ENCODE peak calls at places on chromosomes 4 and X, in five cellular contexts. F, S, O, T and L are unnamed samples.

GRCh38 chr4:70788733-70789132 is 51.0 kb downstream of the GRSF1 start:
- DNase-seq in O (no peak), S (no peak), F (no peak), T (no peak), L (no peak)

GRCh38 chrX:2710041-2710471 is 19.0 kb downstream of the CD99 start:
- DNase-seq in O (no peak), T (no peak), S (no peak), F (peak; percentile 51), L (no peak)

GRCh38 chr4:27048350-27049100 is 187.9 kb downstream of the STIM2 start:
- DNase-seq in O (peak; percentile 46), T (no peak), F (peak; percentile 21), S (no peak), L (peak; percentile 31)

GRCh38 chrX:24081661-24082154 is 27.0 kb downstream of the EIF2S3 start:
- DNase-seq in F (peak; percentile 50), T (no peak), O (peak; percentile 51), S (peak; percentile 44), L (no peak)

GRCh38 chrX:24468245-24468644 is 3.2 kb downstream of the PDK3 start:
- DNase-seq in T (no peak), O (no peak), F (no peak), S (no peak), L (no peak)

GRCh38 chr4:56307423-56307822 is 79.9 kb downstream of the AASDH start:
- DNase-seq in F (peak; percentile 29), T (no peak), O (no peak), S (no peak), L (no peak)

GRCh38 chr4:132642196-132642817 is 506.8 kb upstream of the PCDH10 start:
- DNase-seq in O (peak; percentile 46), S (peak; percentile 20), F (peak; percentile 48), T (peak; percentile 3), L (peak; percentile 21)

GRCh38 chrX:14015941-14016340 is 13.8 kb downstream of the GEMIN8 start:
- DNase-seq in O (no peak), T (no peak), S (no peak), F (no peak), L (no peak)

GRCh38 chr4:172865531-172866127 is 303.0 kb upstream of the GALNT7 start:
- DNase-seq in F (no peak), O (no peak), S (no peak), T (no peak), L (no peak)

GRCh38 chr4:153781717-153782416 is 7.0 kb downstream of the SFRP2 start:
- DNase-seq in T (no peak), F (no peak), S (no peak), O (no peak), L (no peak)

GRCh38 chr4:187480146-187481145 is 515.1 kb upstream of the ZFP42 start:
- DNase-seq in T (no peak), F (no peak), S (no peak), O (no peak), L (no peak)

GRCh38 chrX:107565005-107565404 is 63.3 kb upstream of the PRPS1 start:
- DNase-seq in O (no peak), F (no peak), T (no peak), S (no peak), L (no peak)

GRCh38 chr4:5711479-5712184 is 631 bp downstream of the EVC start:
- DNase-seq in O (no peak), F (no peak), S (peak; percentile 15), T (no peak), L (no peak)

GRCh38 chr4:26762650-26763049 is 98.0 kb upstream of the STIM2 start:
- DNase-seq in O (no peak), S (no peak), F (no peak), T (no peak), L (no peak)

GRCh38 chrX:2342878-2343277 is 157.9 kb downstream of the DHRSX start:
- DNase-seq in O (no peak), F (no peak), T (no peak), S (no peak), L (no peak)

GRCh38 chrX:4708970-4709760 is 995.7 kb upstream of the PRKX start:
- DNase-seq in O (no peak), F (no peak), T (no peak), S (no peak), L (no peak)

GRCh38 chr4:171118091-171118490 is 695.1 kb upstream of the GALNTL6 start:
- DNase-seq in O (no peak), T (no peak), S (no peak), F (no peak), L (no peak)

GRCh38 chr4:68324509-68325262 is 25.2 kb downstream of the YTHDC1 start:
- DNase-seq in T (no peak), O (no peak), F (no peak), S (no peak), L (no peak)

GRCh38 chr4:142475663-142476062 is 370.4 kb downstream of the INPP4B start:
- DNase-seq in T (no peak), O (no peak), S (no peak), F (no peak), L (no peak)

GRCh38 chr4:181189751-181190150 is 1053.5 kb upstream of the TENM3 start:
- DNase-seq in O (no peak), T (no peak), F (no peak), S (no peak), L (no peak)

GRCh38 chrX:119226431-119226830 is 9.7 kb upstream of the PGRMC1 start:
- DNase-seq in O (no peak), T (no peak), S (no peak), F (no peak), L (no peak)

GRCh38 chr4:151035321-151035720 is 20.2 kb upstream of the LRBA start:
- DNase-seq in S (peak; percentile 41), F (no peak), O (no peak), T (no peak), L (no peak)

GRCh38 chr4:112706840-112707207 is 69.9 kb downstream of the LARP7 start:
- DNase-seq in S (no peak), T (no peak), F (no peak), O (no peak), L (no peak)

GRCh38 chrX:148228521-148228920 is 247.4 kb downstream of the FMR1NB start:
- DNase-seq in O (no peak), F (no peak), S (no peak), T (no peak), L (no peak)

GRCh38 chr4:54229631-54230478 is 762 bp downstream of the PDGFRA start:
- DNase-seq in T (no peak), O (peak; percentile 52), F (no peak), S (no peak), L (no peak)

GRCh38 chr4:165326831-165327210 is 648 bp upstream of the MSMO1 start:
- DNase-seq in O (peak; percentile 41), F (no peak), S (peak; percentile 57), T (no peak), L (peak; percentile 64)

GRCh38 chr4:98639108-98639507 is 19.3 kb downstream of the TSPAN5 start:
- DNase-seq in S (no peak), F (no peak), T (no peak), O (no peak), L (no peak)

GRCh38 chr4:116132946-116133345 is 952.4 kb downstream of the TRAM1L1 start:
- DNase-seq in O (no peak), F (no peak), S (no peak), T (no peak), L (no peak)
- TF ChIP-seq ZBTB33 in O (no peak), F (no peak), S (no peak), T (no peak), L (no peak)

GRCh38 chr4:40627540-40627939 is 2.1 kb downstream of the RBM47 start:
- DNase-seq in T (no peak), F (no peak), O (no peak), S (no peak), L (no peak)

GRCh38 chr4:40623707-40624106 is 6.0 kb downstream of the RBM47 start:
- DNase-seq in T (no peak), F (no peak), S (no peak), O (no peak), L (no peak)

GRCh38 chr4:40628888-40629287 is 776 bp downstream of the RBM47 start:
- DNase-seq in S (no peak), F (no peak), T (no peak), O (no peak), L (no peak)

GRCh38 chr4:40629401-40630334 is at the start of gene RBM47:
- DNase-seq in S (no peak), T (no peak), O (peak; percentile 80), F (peak; percentile 50), L (peak; percentile 8)

GRCh38 chr4:40626183-40626990 is 3.3 kb downstream of the RBM47 start:
- DNase-seq in T (no peak), S (no peak), O (no peak), F (no peak), L (no peak)
- TF ChIP-seq ZBTB33 in T (no peak), S (no peak), O (no peak), F (no peak), L (no peak)

DNA sequence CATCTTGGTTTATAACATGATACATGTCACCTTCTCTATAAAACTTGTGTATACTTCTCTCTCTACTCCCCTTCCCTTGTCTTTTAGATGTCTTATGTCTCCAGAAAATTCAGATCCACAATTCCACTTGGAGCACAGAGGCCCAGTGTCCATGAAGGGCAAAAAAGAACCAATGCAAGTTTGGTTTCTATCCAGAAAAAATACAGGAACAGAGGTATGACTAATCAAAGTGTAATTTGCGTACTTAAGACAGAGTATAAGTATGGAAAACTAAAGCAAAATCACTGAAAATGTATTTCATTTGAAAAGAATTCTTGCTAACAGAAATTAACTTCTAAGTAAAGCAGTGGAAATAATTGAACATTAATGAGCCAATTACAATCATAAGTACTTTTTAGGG is 46.2 kb downstream of the GUCY1B1 start:
- DNase-seq in T (no peak), F (no peak), S (no peak), O (no peak), L (no peak)
- TF ChIP-seq ZBTB33 in T (no peak), F (no peak), S (no peak), O (no peak), L (no peak)

DNA sequence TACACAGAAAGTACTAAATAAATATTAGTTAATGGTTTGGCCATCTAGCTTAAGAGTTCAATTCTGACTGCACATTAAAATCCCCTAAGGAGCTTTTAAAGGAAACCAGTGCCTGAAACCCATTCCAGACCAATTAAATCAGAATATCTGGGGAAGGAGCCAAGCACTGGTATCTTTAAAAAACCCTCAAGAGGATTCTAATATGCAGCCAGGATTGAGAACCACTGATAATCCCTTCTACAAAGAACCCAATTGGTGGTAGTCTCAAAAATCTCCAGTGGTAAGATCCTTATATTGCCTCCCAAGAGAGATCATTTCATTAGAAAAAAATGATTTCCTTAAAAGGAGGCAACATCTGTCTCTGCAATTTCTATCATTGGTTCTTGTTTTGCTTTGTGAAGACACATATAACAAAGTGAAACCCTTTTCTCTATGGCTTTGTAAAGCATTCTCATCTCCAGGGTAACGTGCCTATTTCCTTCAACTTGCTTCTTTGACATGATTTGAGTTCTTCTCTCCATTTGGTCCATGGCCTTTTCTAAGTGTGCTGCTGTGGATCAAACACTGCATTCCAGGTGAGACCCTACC is 3.5 kb downstream of the GPR34 start:
- DNase-seq in F (no peak), S (no peak), O (no peak), T (no peak), L (no peak)
- TF ChIP-seq ZBTB33 in F (no peak), S (no peak), O (no peak), T (no peak), L (no peak)